ENCODE peak calls at places on chromosomes 4 and X, in eight cellular contexts. One of them, this sample, is unnamed.

GRCh38 chr4:186485621-186486062 is 69.7 kb downstream of the MTNR1A start:
- DNase-seq in posterior vena cava: no peak
- DNase-seq in epithelial cell of prostate: no peak
- DNase-seq in gastrocnemius medialis: no peak
- DNase-seq in heart left ventricle: peak
- DNase-seq in SK-N-SH: peak
- DNase-seq in D341Med: no peak
- DNase-seq in NCI-H1105: peak
- DNase-seq in this sample: no peak

GRCh38 chr4:8473920-8474590 is 33.5 kb downstream of the TRMT44 start:
- DNase-seq in epithelial cell of prostate: no peak
- DNase-seq in posterior vena cava: no peak
- DNase-seq in NCI-H1105: no peak
- DNase-seq in SK-N-SH: peak
- DNase-seq in heart left ventricle: no peak
- DNase-seq in D341Med: no peak
- DNase-seq in gastrocnemius medialis: no peak
- DNase-seq in this sample: no peak

GRCh38 chr4:145988628-145989027 is 50.0 kb upstream of the ZNF827 start:
- DNase-seq in heart left ventricle: no peak
- DNase-seq in epithelial cell of prostate: no peak
- DNase-seq in NCI-H1105: no peak
- DNase-seq in posterior vena cava: no peak
- DNase-seq in D341Med: no peak
- DNase-seq in SK-N-SH: no peak
- DNase-seq in gastrocnemius medialis: no peak
- DNase-seq in this sample: no peak

GRCh38 chr4:34771632-34772031 is 1472.7 kb downstream of the ARAP2 start:
- DNase-seq in SK-N-SH: no peak
- DNase-seq in gastrocnemius medialis: no peak
- DNase-seq in NCI-H1105: no peak
- DNase-seq in heart left ventricle: no peak
- DNase-seq in D341Med: no peak
- DNase-seq in epithelial cell of prostate: no peak
- DNase-seq in posterior vena cava: no peak
- DNase-seq in this sample: no peak

GRCh38 chr4:127498366-127498765 is 134.4 kb upstream of the INTU start:
- DNase-seq in NCI-H1105: no peak
- DNase-seq in gastrocnemius medialis: no peak
- DNase-seq in SK-N-SH: no peak
- DNase-seq in epithelial cell of prostate: no peak
- DNase-seq in D341Med: no peak
- DNase-seq in heart left ventricle: no peak
- DNase-seq in posterior vena cava: no peak
- DNase-seq in this sample: no peak

GRCh38 chr4:26804876-26805275 is 55.8 kb upstream of the STIM2 start:
- DNase-seq in NCI-H1105: no peak
- DNase-seq in heart left ventricle: no peak
- DNase-seq in gastrocnemius medialis: no peak
- DNase-seq in SK-N-SH: no peak
- DNase-seq in D341Med: no peak
- DNase-seq in epithelial cell of prostate: no peak
- DNase-seq in posterior vena cava: no peak
- DNase-seq in this sample: no peak

GRCh38 chrX:48617542-48618340 is 20.4 kb downstream of the WDR13 start:
- DNase-seq in epithelial cell of prostate: no peak
- DNase-seq in posterior vena cava: no peak
- DNase-seq in SK-N-SH: no peak
- DNase-seq in NCI-H1105: no peak
- DNase-seq in heart left ventricle: no peak
- DNase-seq in gastrocnemius medialis: no peak
- DNase-seq in D341Med: no peak
- DNase-seq in this sample: no peak

GRCh38 chr4:187603093-187603395 is 392.5 kb upstream of the ZFP42 start:
- DNase-seq in epithelial cell of prostate: no peak
- DNase-seq in gastrocnemius medialis: no peak
- DNase-seq in SK-N-SH: no peak
- DNase-seq in D341Med: no peak
- DNase-seq in posterior vena cava: no peak
- DNase-seq in NCI-H1105: no peak
- DNase-seq in heart left ventricle: no peak
- DNase-seq in this sample: no peak

GRCh38 chrX:16771483-16772398 is 14.5 kb upstream of the TXLNG start:
- DNase-seq in heart left ventricle: no peak
- DNase-seq in D341Med: peak
- DNase-seq in posterior vena cava: no peak
- DNase-seq in SK-N-SH: peak
- DNase-seq in NCI-H1105: no peak
- DNase-seq in gastrocnemius medialis: no peak
- DNase-seq in epithelial cell of prostate: peak
- DNase-seq in this sample: no peak

GRCh38 chrX:107562482-107562881 is 65.8 kb upstream of the PRPS1 start:
- DNase-seq in heart left ventricle: no peak
- DNase-seq in NCI-H1105: no peak
- DNase-seq in posterior vena cava: no peak
- DNase-seq in gastrocnemius medialis: no peak
- DNase-seq in epithelial cell of prostate: no peak
- DNase-seq in D341Med: no peak
- DNase-seq in SK-N-SH: no peak
- DNase-seq in this sample: no peak

GRCh38 chrX:45445745-45446412 is 245.2 kb upstream of the DIPK2B start:
- DNase-seq in heart left ventricle: no peak
- DNase-seq in D341Med: no peak
- DNase-seq in NCI-H1105: no peak
- DNase-seq in posterior vena cava: no peak
- DNase-seq in SK-N-SH: no peak
- DNase-seq in epithelial cell of prostate: peak
- DNase-seq in gastrocnemius medialis: no peak
- DNase-seq in this sample: no peak

GRCh38 chr4:184274288-184274951 is 56.7 kb upstream of the ENPP6 start:
- DNase-seq in gastrocnemius medialis: no peak
- DNase-seq in posterior vena cava: no peak
- DNase-seq in D341Med: no peak
- DNase-seq in NCI-H1105: no peak
- DNase-seq in epithelial cell of prostate: no peak
- DNase-seq in SK-N-SH: no peak
- DNase-seq in heart left ventricle: no peak
- DNase-seq in this sample: no peak

GRCh38 chr4:142336251-142336934 is 509.7 kb downstream of the INPP4B start:
- DNase-seq in D341Med: no peak
- DNase-seq in SK-N-SH: no peak
- DNase-seq in heart left ventricle: no peak
- DNase-seq in epithelial cell of prostate: no peak
- DNase-seq in posterior vena cava: no peak
- DNase-seq in NCI-H1105: no peak
- DNase-seq in gastrocnemius medialis: no peak
- DNase-seq in this sample: no peak

GRCh38 chrX:48498374-48498809 is 10.4 kb upstream of the PORCN start:
- DNase-seq in gastrocnemius medialis: no peak
- DNase-seq in posterior vena cava: no peak
- DNase-seq in D341Med: no peak
- DNase-seq in SK-N-SH: no peak
- DNase-seq in heart left ventricle: no peak
- DNase-seq in NCI-H1105: no peak
- DNase-seq in epithelial cell of prostate: no peak
- DNase-seq in this sample: no peak

GRCh38 chrX:112947981-112948380 is 107.3 kb upstream of the AMOT start:
- DNase-seq in posterior vena cava: no peak
- DNase-seq in heart left ventricle: no peak
- DNase-seq in SK-N-SH: no peak
- DNase-seq in D341Med: no peak
- DNase-seq in epithelial cell of prostate: no peak
- DNase-seq in gastrocnemius medialis: no peak
- DNase-seq in NCI-H1105: no peak
- DNase-seq in this sample: no peak

GRCh38 chrX:150366951-150367545 is 3.9 kb downstream of the MAMLD1 start:
- DNase-seq in SK-N-SH: no peak
- DNase-seq in posterior vena cava: no peak
- DNase-seq in epithelial cell of prostate: no peak
- DNase-seq in D341Med: no peak
- DNase-seq in NCI-H1105: no peak
- DNase-seq in gastrocnemius medialis: no peak
- DNase-seq in heart left ventricle: no peak
- DNase-seq in this sample: no peak

GRCh38 chr4:803884-804283 is 22.0 kb downstream of the CPLX1 start:
- DNase-seq in epithelial cell of prostate: no peak
- DNase-seq in SK-N-SH: no peak
- DNase-seq in posterior vena cava: no peak
- DNase-seq in gastrocnemius medialis: no peak
- DNase-seq in D341Med: no peak
- DNase-seq in heart left ventricle: no peak
- DNase-seq in NCI-H1105: no peak
- DNase-seq in this sample: no peak

GRCh38 chr4:108172231-108172779 is 3.6 kb upstream of the LEF1 start:
- DNase-seq in posterior vena cava: no peak
- DNase-seq in gastrocnemius medialis: no peak
- DNase-seq in NCI-H1105: no peak
- DNase-seq in epithelial cell of prostate: no peak
- DNase-seq in heart left ventricle: peak
- DNase-seq in D341Med: peak
- DNase-seq in SK-N-SH: peak
- DNase-seq in this sample: no peak

GRCh38 chrX:39772057-39772832 is 325.5 kb downstream of the BCOR start:
- DNase-seq in SK-N-SH: no peak
- DNase-seq in gastrocnemius medialis: peak
- DNase-seq in posterior vena cava: no peak
- DNase-seq in NCI-H1105: no peak
- DNase-seq in heart left ventricle: peak
- DNase-seq in D341Med: no peak
- DNase-seq in epithelial cell of prostate: no peak
- DNase-seq in this sample: no peak

GRCh38 chrX:9912341-9912740 is 54.8 kb upstream of the CLDN34 start:
- DNase-seq in SK-N-SH: peak
- DNase-seq in D341Med: no peak
- DNase-seq in epithelial cell of prostate: peak
- DNase-seq in heart left ventricle: no peak
- DNase-seq in gastrocnemius medialis: no peak
- DNase-seq in posterior vena cava: no peak
- DNase-seq in NCI-H1105: peak
- DNase-seq in this sample: no peak

GRCh38 chr4:162245051-162245450 is 81.3 kb upstream of the FSTL5 start:
- DNase-seq in D341Med: no peak
- DNase-seq in epithelial cell of prostate: no peak
- DNase-seq in SK-N-SH: no peak
- DNase-seq in posterior vena cava: no peak
- DNase-seq in NCI-H1105: no peak
- DNase-seq in gastrocnemius medialis: no peak
- DNase-seq in heart left ventricle: no peak
- DNase-seq in this sample: no peak

GRCh38 chrX:10176121-10177003 is 19.6 kb downstream of the CLCN4 start:
- DNase-seq in epithelial cell of prostate: peak
- DNase-seq in NCI-H1105: no peak
- DNase-seq in D341Med: peak
- DNase-seq in gastrocnemius medialis: peak
- DNase-seq in posterior vena cava: no peak
- DNase-seq in heart left ventricle: no peak
- DNase-seq in SK-N-SH: no peak
- DNase-seq in this sample: no peak

GRCh38 chrX:24515447-24515846 is 50.4 kb downstream of the PDK3 start:
- DNase-seq in D341Med: peak
- DNase-seq in gastrocnemius medialis: no peak
- DNase-seq in posterior vena cava: no peak
- DNase-seq in heart left ventricle: no peak
- DNase-seq in NCI-H1105: no peak
- DNase-seq in SK-N-SH: no peak
- DNase-seq in epithelial cell of prostate: no peak
- DNase-seq in this sample: no peak

GRCh38 chr4:165060938-165061337 is 7.3 kb downstream of the TRIM75 start:
- DNase-seq in epithelial cell of prostate: no peak
- DNase-seq in SK-N-SH: no peak
- DNase-seq in posterior vena cava: no peak
- DNase-seq in D341Med: no peak
- DNase-seq in heart left ventricle: no peak
- DNase-seq in NCI-H1105: no peak
- DNase-seq in gastrocnemius medialis: no peak
- DNase-seq in this sample: no peak

GRCh38 chr4:153495480-153496206 is 29.5 kb downstream of the TMEM131L start:
- DNase-seq in D341Med: no peak
- DNase-seq in gastrocnemius medialis: no peak
- DNase-seq in SK-N-SH: no peak
- DNase-seq in epithelial cell of prostate: no peak
- DNase-seq in NCI-H1105: no peak
- DNase-seq in posterior vena cava: no peak
- DNase-seq in heart left ventricle: no peak
- DNase-seq in this sample: no peak

GRCh38 chr4:23388699-23389395 is 501.0 kb downstream of the PPARGC1A start:
- DNase-seq in NCI-H1105: no peak
- DNase-seq in epithelial cell of prostate: no peak
- DNase-seq in posterior vena cava: no peak
- DNase-seq in SK-N-SH: no peak
- DNase-seq in D341Med: no peak
- DNase-seq in gastrocnemius medialis: peak
- DNase-seq in heart left ventricle: no peak
- DNase-seq in this sample: no peak